ENCODE peak calls at places on chromosomes 16 and 17, in four cellular contexts. One of them, this sample, is unnamed.

GRCh38 chr16:19898924-19899604 is 14.4 kb upstream of the GPRC5B start:
- DNase-seq in psoas muscle: no peak
- DNase-seq in body of pancreas: peak
- DNase-seq in AG08395: peak
- DNase-seq in this sample: peak

GRCh38 chr17:29018788-29019474 is 13.1 kb upstream of the SEZ6 start:
- DNase-seq in psoas muscle: no peak
- DNase-seq in body of pancreas: no peak
- DNase-seq in AG08395: no peak
- DNase-seq in this sample: no peak

GRCh38 chr16:81956213-81956948 is 54.9 kb downstream of the SDR42E1 start:
- DNase-seq in body of pancreas: no peak
- DNase-seq in AG08395: peak
- DNase-seq in psoas muscle: no peak
- DNase-seq in this sample: no peak

GRCh38 chr16:15765880-15766279 is 90.9 kb downstream of the MYH11 start:
- DNase-seq in body of pancreas: peak
- DNase-seq in AG08395: peak
- DNase-seq in psoas muscle: no peak
- DNase-seq in this sample: peak

GRCh38 chr16:73432794-73433455 is 385.0 kb upstream of the ZFHX3 start:
- DNase-seq in psoas muscle: no peak
- DNase-seq in body of pancreas: no peak
- DNase-seq in AG08395: no peak
- DNase-seq in this sample: no peak

GRCh38 chr16:83305092-83305491 is 502.7 kb upstream of the HSBP1 start:
- DNase-seq in psoas muscle: no peak
- DNase-seq in AG08395: peak
- DNase-seq in body of pancreas: no peak
- DNase-seq in this sample: no peak

GRCh38 chr17:50209472-50210248 is 8.2 kb upstream of the COL1A1 start:
- DNase-seq in AG08395: peak
- DNase-seq in psoas muscle: peak
- DNase-seq in body of pancreas: peak
- DNase-seq in this sample: peak

GRCh38 chr16:2596747-2597559 is 59.1 kb downstream of the PDPK1 start:
- DNase-seq in psoas muscle: peak
- DNase-seq in AG08395: no peak
- DNase-seq in body of pancreas: no peak
- DNase-seq in this sample: no peak

GRCh38 chr16:57042157-57043111 is 49.9 kb upstream of the CPNE2 start:
- DNase-seq in psoas muscle: no peak
- DNase-seq in AG08395: no peak
- DNase-seq in body of pancreas: no peak
- DNase-seq in this sample: no peak

GRCh38 chr17:6423931-6424330 is 11.0 kb downstream of the AIPL1 start:
- DNase-seq in body of pancreas: no peak
- DNase-seq in psoas muscle: no peak
- DNase-seq in AG08395: no peak
- DNase-seq in this sample: no peak

GRCh38 chr17:76567634-76568432 is 17.8 kb downstream of the ST6GALNAC2 start:
- DNase-seq in body of pancreas: peak
- DNase-seq in AG08395: no peak
- DNase-seq in psoas muscle: no peak
- DNase-seq in this sample: peak

GRCh38 chr17:41048441-41048840 is 1.3 kb upstream of the KRTAP2-1 start:
- DNase-seq in AG08395: peak
- DNase-seq in psoas muscle: no peak
- DNase-seq in body of pancreas: no peak
- DNase-seq in this sample: no peak

GRCh38 chr17:80795737-80796136 is 195.9 kb upstream of the CHMP6 start:
- DNase-seq in psoas muscle: peak
- DNase-seq in AG08395: no peak
- DNase-seq in body of pancreas: no peak
- DNase-seq in this sample: peak

GRCh38 chr16:48373258-48374050 is 11.8 kb downstream of the SIAH1 start:
- DNase-seq in body of pancreas: no peak
- DNase-seq in psoas muscle: no peak
- DNase-seq in AG08395: no peak
- DNase-seq in this sample: no peak

GRCh38 chr17:55624789-55625433 is 97.8 kb downstream of the TMEM100 start:
- DNase-seq in AG08395: no peak
- DNase-seq in body of pancreas: no peak
- DNase-seq in psoas muscle: no peak
- DNase-seq in this sample: no peak

GRCh38 chr16:5447734-5448133 is 350.1 kb upstream of the EEF2KMT start:
- DNase-seq in AG08395: no peak
- DNase-seq in psoas muscle: no peak
- DNase-seq in body of pancreas: no peak
- DNase-seq in this sample: no peak

GRCh38 chr17:1024076-1024475 is 27.1 kb downstream of the TIMM22 start:
- DNase-seq in AG08395: no peak
- DNase-seq in psoas muscle: peak
- DNase-seq in body of pancreas: no peak
- DNase-seq in this sample: no peak

GRCh38 chr17:56570199-56570598 is 23.3 kb upstream of the NOG start:
- DNase-seq in body of pancreas: no peak
- DNase-seq in AG08395: no peak
- DNase-seq in psoas muscle: no peak
- DNase-seq in this sample: no peak

GRCh38 chr17:13581925-13582324 is 19.8 kb downstream of the HS3ST3A1 start:
- DNase-seq in body of pancreas: no peak
- DNase-seq in psoas muscle: no peak
- DNase-seq in AG08395: no peak
- DNase-seq in this sample: no peak

GRCh38 chr16:2815299-2815771 is 1.7 kb upstream of the PRSS21 start:
- DNase-seq in psoas muscle: no peak
- DNase-seq in body of pancreas: no peak
- DNase-seq in AG08395: no peak
- DNase-seq in this sample: no peak

GRCh38 chr16:89407282-89407924 is 83.0 kb downstream of the ANKRD11 start:
- DNase-seq in body of pancreas: no peak
- DNase-seq in AG08395: no peak
- DNase-seq in psoas muscle: no peak
- DNase-seq in this sample: no peak

GRCh38 chr16:678858-679807 is 1.1 kb upstream of the STUB1 start:
- DNase-seq in AG08395: peak
- DNase-seq in body of pancreas: peak
- DNase-seq in psoas muscle: peak
- DNase-seq in this sample: peak

GRCh38 chr16:65120811-65121721 is 797 bp downstream of the CDH11 start:
- DNase-seq in psoas muscle: peak
- DNase-seq in body of pancreas: no peak
- DNase-seq in AG08395: no peak
- DNase-seq in this sample: peak

GRCh38 chr17:40417258-40417608 is 463 bp downstream of the TOP2A start:
- DNase-seq in psoas muscle: no peak
- DNase-seq in body of pancreas: no peak
- DNase-seq in AG08395: no peak
- DNase-seq in this sample: peak

GRCh38 chr17:55295411-55296170 is 30.8 kb downstream of the HLF start:
- DNase-seq in psoas muscle: peak
- DNase-seq in AG08395: peak
- DNase-seq in body of pancreas: peak
- DNase-seq in this sample: peak

GRCh38 chr17:29434550-29434949 is 44.4 kb downstream of the TAOK1 start:
- DNase-seq in AG08395: no peak
- DNase-seq in psoas muscle: no peak
- DNase-seq in body of pancreas: no peak
- DNase-seq in this sample: no peak

GRCh38 chr16:54193656-54194007 is 93.0 kb downstream of the IRX3 start:
- DNase-seq in psoas muscle: peak
- DNase-seq in AG08395: peak
- DNase-seq in body of pancreas: peak
- DNase-seq in this sample: peak

GRCh38 chr16:55508941-55509920 is at the start of gene LPCAT2:
- DNase-seq in body of pancreas: peak
- DNase-seq in psoas muscle: peak
- DNase-seq in AG08395: peak
- DNase-seq in this sample: peak

GRCh38 chr17:67613961-67614360 is 103.8 kb upstream of the NOL11 start:
- DNase-seq in psoas muscle: no peak
- DNase-seq in body of pancreas: no peak
- DNase-seq in AG08395: no peak
- DNase-seq in this sample: no peak

GRCh38 chr16:3035972-3036725 is 595 bp downstream of the BICDL2 start:
- DNase-seq in AG08395: no peak
- DNase-seq in psoas muscle: no peak
- DNase-seq in body of pancreas: peak
- DNase-seq in this sample: no peak

GRCh38 chr17:68431661-68432071 is 25.6 kb downstream of the WIPI1 start:
- DNase-seq in body of pancreas: no peak
- DNase-seq in AG08395: peak
- DNase-seq in psoas muscle: no peak
- DNase-seq in this sample: peak

GRCh38 chr17:17868637-17869522 is 32.1 kb upstream of the SREBF1 start:
- DNase-seq in psoas muscle: no peak
- DNase-seq in body of pancreas: no peak
- DNase-seq in AG08395: peak
- DNase-seq in this sample: no peak

GRCh38 chr17:30344283-30345088 is 10.6 kb upstream of the TMIGD1 start:
- DNase-seq in psoas muscle: no peak
- DNase-seq in AG08395: peak
- DNase-seq in body of pancreas: peak
- DNase-seq in this sample: no peak